ENCODE peak calls at places on chromosomes 1 and 21, in seven cellular contexts. Y is iPS DF 6.9; S is right lobe of liver; H is CD8-positive, alpha-beta T cell; V is H7; K is right cardiac atrium; L is MG63. Z is an unnamed sample.

GRCh38 chr1:7313081-7313546 is 458.0 kb upstream of the VAMP3 start:
- DNase-seq in H (no peak), V (no peak), L (no peak), S (no peak), K (no peak), Y (no peak), Z (peak; percentile 30)

GRCh38 chr1:196877964-196878363 is 9.9 kb upstream of the CFHR4 start:
- DNase-seq in L (peak; percentile 13), K (no peak), H (no peak), V (peak; percentile 82), S (peak; percentile 71), Y (peak; percentile 50), Z (no peak)

GRCh38 chr21:46052703-46053651 is 44.9 kb upstream of the COL6A2 start:
- DNase-seq in Y (no peak), V (peak; percentile 43), H (no peak), K (no peak), S (no peak), L (peak; percentile 72), Z (peak; percentile 68)

GRCh38 chr1:4489486-4489885 is 164.9 kb upstream of the AJAP1 start:
- DNase-seq in V (no peak), L (no peak), K (no peak), S (no peak), H (no peak), Y (no peak), Z (no peak)

GRCh38 chr1:163561570-163562295 is 240.0 kb downstream of the NUF2 start:
- DNase-seq in H (no peak), L (no peak), S (no peak), K (no peak), Y (peak; percentile 83), V (peak; percentile 45), Z (no peak)

GRCh38 chr1:3170566-3171453 is 101.8 kb downstream of the PRDM16 start:
- DNase-seq in Y (no peak), S (peak; percentile 85), L (no peak), H (no peak), K (peak; percentile 80), V (peak; percentile 91), Z (no peak)

GRCh38 chr1:43688594-43689000 is 18.7 kb upstream of the ST3GAL3 start:
- DNase-seq in L (peak; percentile 86), H (no peak), S (no peak), V (no peak), Y (no peak), K (no peak), Z (no peak)

GRCh38 chr1:218034464-218034863 is 250.6 kb upstream of the RRP15 start:
- DNase-seq in H (no peak), L (no peak), S (no peak), V (peak; percentile 19), K (no peak), Y (peak; percentile 41), Z (no peak)

GRCh38 chr1:83760211-83760978 is 238.5 kb downstream of the TTLL7 start:
- DNase-seq in K (no peak), L (no peak), Y (no peak), S (no peak), V (no peak), H (no peak), Z (no peak)

GRCh38 chr1:246709196-246709595 is 15.0 kb upstream of the SCCPDH start:
- DNase-seq in H (no peak), S (no peak), Y (no peak), L (no peak), K (no peak), V (no peak), Z (no peak)

GRCh38 chr21:17441370-17441769 is 71.5 kb upstream of the CXADR start:
- DNase-seq in K (no peak), V (no peak), Y (no peak), H (no peak), L (peak; percentile 16), S (peak; percentile 82), Z (no peak)

GRCh38 chr1:29122987-29123870 is 474 bp downstream of the TMEM200B start:
- DNase-seq in V (peak; percentile 78), S (peak; percentile 54), H (no peak), L (peak; percentile 14), K (peak; percentile 36), Y (no peak), Z (no peak)

GRCh38 chr1:64743954-64744491 is 852 bp upstream of the RAVER2 start:
- DNase-seq in H (no peak), K (peak; percentile 10), S (no peak), Y (no peak), L (no peak), V (peak; percentile 23), Z (no peak)

GRCh38 chr1:75730432-75730831 is 5.9 kb downstream of the ACADM start:
- DNase-seq in L (no peak), S (no peak), V (no peak), Y (no peak), H (no peak), K (no peak), Z (no peak)

GRCh38 chr1:66761273-66761672 is 9.0 kb downstream of the DYNLT5 start:
- DNase-seq in K (no peak), H (no peak), Y (no peak), S (no peak), L (no peak), V (no peak), Z (no peak)

GRCh38 chr21:46291561-46291960 is 5.4 kb downstream of the YBEY start:
- DNase-seq in K (no peak), Y (no peak), L (no peak), H (no peak), V (no peak), S (no peak), Z (no peak)

GRCh38 chr1:29711582-29712274 is 475.4 kb downstream of the PTPRU start:
- DNase-seq in K (no peak), Y (no peak), L (peak; percentile 73), V (no peak), S (no peak), H (no peak), Z (peak; percentile 76)

GRCh38 chr1:98327151-98327918 is 334.2 kb upstream of the SNX7 start:
- DNase-seq in L (peak; percentile 52), Y (no peak), S (no peak), V (no peak), K (no peak), H (no peak), Z (peak; percentile 55)
- H3K4me3 ChIP-seq in L (no peak overlapping the region), Y (no peak overlapping the region), S (no peak overlapping the region), V (no peak overlapping the region), K (no peak overlapping the region), H (no peak overlapping the region), Z (no peak overlapping the region)

GRCh38 chr21:31133243-31133830 is 95.1 kb upstream of the KRTAP19-8 start:
- DNase-seq in S (no peak), V (no peak), Y (no peak), L (no peak), H (no peak), K (no peak), Z (no peak)

GRCh38 chr21:31130821-31131220 is 92.5 kb upstream of the KRTAP19-8 start:
- DNase-seq in L (no peak), H (no peak), V (no peak), Y (no peak), K (no peak), S (no peak), Z (no peak)

GRCh38 chr21:31136891-31137290 is 98.6 kb upstream of the KRTAP19-8 start:
- DNase-seq in Y (no peak), L (peak; percentile 45), K (peak; percentile 31), V (no peak), H (no peak), S (no peak), Z (peak; percentile 22)

GRCh38 chr21:31135536-31136184 is 97.4 kb upstream of the KRTAP19-8 start:
- DNase-seq in K (no peak), H (no peak), S (no peak), V (no peak), Y (no peak), L (no peak), Z (peak; percentile 70)

DNA sequence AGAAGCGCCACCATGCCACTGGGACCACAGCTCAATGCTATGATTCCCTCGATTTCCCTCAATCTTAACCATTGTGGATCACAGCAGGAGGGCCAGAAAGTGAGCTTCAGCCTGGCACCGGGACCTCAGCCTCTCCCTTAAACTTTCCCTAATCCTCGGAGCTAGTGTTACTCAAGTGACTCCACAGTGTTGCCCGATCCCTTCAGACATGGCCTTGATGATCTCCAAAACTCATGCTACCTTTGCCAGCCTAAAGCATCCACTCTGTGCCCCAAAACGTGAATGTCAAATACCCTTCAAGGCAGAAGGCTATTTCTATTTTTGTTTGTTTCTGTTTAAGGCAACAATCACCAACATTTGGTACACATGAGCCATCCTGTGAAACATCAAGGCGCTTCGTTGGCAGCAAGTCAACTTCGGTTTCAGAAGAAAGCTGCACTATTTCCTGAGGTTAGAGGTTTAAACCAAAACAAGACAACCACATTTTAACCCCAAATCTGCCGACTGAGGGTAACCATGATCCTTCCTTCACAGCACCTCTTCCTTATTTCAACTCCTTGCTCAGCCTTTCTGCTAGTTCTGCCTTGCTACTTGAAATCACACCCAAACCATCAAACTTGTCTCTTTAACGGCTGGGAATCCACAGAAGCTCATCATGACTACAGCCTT is 94.4 kb upstream of the KRTAP19-8 start:
- DNase-seq in L (peak; percentile 26), Y (no peak), H (peak; percentile 47), V (no peak), S (no peak), K (no peak), Z (no peak)
- H3K4me3 ChIP-seq in L (no peak overlapping the region), Y (no peak overlapping the region), H (peak overlapping the region; percentile 42), V (no peak overlapping the region), S (no peak overlapping the region), K (no peak overlapping the region), Z (no peak overlapping the region)

GRCh38 chr1:78007677-78008341 is 3.1 kb downstream of the DNAJB4 start:
- DNase-seq in S (no peak), K (no peak), Y (no peak), H (no peak), V (no peak), L (no peak), Z (no peak)

GRCh38 chr1:78009836-78010235 is 5.1 kb downstream of the DNAJB4 start:
- DNase-seq in H (no peak), V (no peak), S (no peak), K (no peak), L (no peak), Y (no peak), Z (no peak)

GRCh38 chr1:78011050-78011449 is 6.3 kb downstream of the DNAJB4 start:
- DNase-seq in L (no peak), Y (no peak), K (no peak), H (no peak), V (no peak), S (no peak), Z (no peak)

GRCh38 chr1:78006491-78006890 is 1.8 kb downstream of the DNAJB4 start:
- DNase-seq in V (no peak), Y (no peak), L (no peak), K (no peak), S (no peak), H (no peak), Z (no peak)

DNA sequence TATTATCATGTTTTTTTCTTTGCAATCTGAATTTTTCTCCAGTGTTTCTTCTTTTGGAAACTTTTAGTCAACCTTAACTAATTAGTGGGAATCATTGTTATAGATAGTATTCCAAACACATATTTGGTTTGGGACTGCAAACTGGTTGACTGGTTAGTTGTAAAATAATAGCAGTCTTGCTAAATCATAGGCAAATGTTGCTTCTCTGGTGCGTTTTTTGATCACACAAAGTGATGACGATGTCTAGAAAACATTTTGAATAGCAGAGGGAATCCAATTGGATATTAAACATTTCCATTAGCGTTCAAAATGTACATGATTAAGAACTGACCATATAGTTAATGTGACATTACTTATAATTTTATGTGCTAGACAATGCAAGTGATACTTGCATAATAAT is 4.5 kb downstream of the DNAJB4 start:
- DNase-seq in K (no peak), S (no peak), Y (no peak), L (no peak), V (no peak), H (no peak), Z (no peak)
- H3K4me3 ChIP-seq in K (peak overlapping the region; percentile 40), S (no peak overlapping the region), Y (no peak overlapping the region), L (peak overlapping the region; percentile 76), V (no peak overlapping the region), H (no peak overlapping the region), Z (no peak overlapping the region)

GRCh38 chr1:151049458-151049857 is 1.9 kb downstream of the C1orf56 start:
- DNase-seq in L (no peak), S (no peak), Y (no peak), H (no peak), K (no peak), V (no peak), Z (no peak)
- H3K4me3 ChIP-seq in L (no peak overlapping the region), S (no peak overlapping the region), Y (no peak overlapping the region), H (no peak overlapping the region), K (no peak overlapping the region), V (no peak overlapping the region), Z (no peak overlapping the region)